ENCODE peak calls at places on chromosomes 11 and 22, in eight cellular contexts. Z is GM13977; D is stimulated activated CD4-positive, alpha-beta T cell treated with anti-CD3 and anti-CD28 coated beads, Interleukin-4, amount 100 ng/mL, for 24 hours; Q is T-helper 17 cell; J is AG04450; X is A172; H is AG09319; M is HFF-Myc. W is an unnamed sample.

GRCh38 chr11:63510360-63511130 is 4.7 kb downstream of the LGALS12 start:
- DNase-seq in Z (no peak), D (no peak), Q (no peak), H (peak), X (peak), M (no peak), J (no peak), W (no peak)

GRCh38 chr22:30816413-30816812 is 121.7 kb downstream of the OSBP2 start:
- DNase-seq in H (no peak), Z (no peak), M (no peak), D (no peak), X (no peak), J (no peak), Q (no peak), W (no peak)

GRCh38 chr22:42300286-42301071 is 30.0 kb upstream of the TCF20 start:
- DNase-seq in Q (peak), J (no peak), H (no peak), D (peak), M (no peak), X (no peak), Z (peak), W (no peak)

GRCh38 chr11:11416502-11416901 is 63.5 kb upstream of the CSNK2A3 start:
- DNase-seq in H (no peak), J (no peak), Z (no peak), X (peak), Q (no peak), M (no peak), D (no peak), W (no peak)

GRCh38 chr11:11747570-11747969 is 94.2 kb upstream of the USP47 start:
- DNase-seq in X (no peak), Z (no peak), J (no peak), M (no peak), Q (no peak), H (no peak), D (no peak), W (no peak)

GRCh38 chr11:7160814-7161489 is 72.2 kb downstream of the RBMXL2 start:
- DNase-seq in Q (no peak), D (no peak), X (no peak), J (no peak), M (no peak), H (no peak), Z (no peak), W (no peak)

GRCh38 chr22:42977574-42977973 is 37.4 kb downstream of the PACSIN2 start:
- DNase-seq in X (no peak), M (no peak), J (no peak), Q (no peak), H (no peak), Z (no peak), D (no peak), W (no peak)

GRCh38 chr11:440065-441042 is 1.5 kb downstream of the ANO9 start:
- DNase-seq in X (no peak), J (no peak), M (no peak), Z (no peak), D (no peak), H (no peak), Q (no peak), W (no peak)

GRCh38 chr11:58508814-58509213 is 909 bp upstream of the OR5B21 start:
- DNase-seq in X (no peak), D (no peak), J (no peak), H (no peak), M (no peak), Z (no peak), Q (no peak), W (no peak)

GRCh38 chr11:73194593-73194992 is 23.5 kb upstream of the P2RY2 start:
- DNase-seq in X (peak), M (no peak), H (no peak), D (no peak), J (no peak), Q (no peak), Z (no peak), W (no peak)

GRCh38 chr22:34015642-34016041 is 95.4 kb upstream of the LARGE1 start:
- DNase-seq in H (no peak), J (no peak), D (no peak), M (no peak), Z (no peak), X (no peak), Q (no peak), W (no peak)

GRCh38 chr11:112318193-112318592 is 57.5 kb upstream of the PLET1 start:
- DNase-seq in Z (no peak), M (peak), H (peak), Q (no peak), X (peak), D (no peak), J (peak), W (no peak)

GRCh38 chr22:48753752-48754517 is 1073.7 kb downstream of the BRD1 start:
- DNase-seq in Q (no peak), J (no peak), M (no peak), Z (no peak), D (peak), H (no peak), X (no peak), W (peak)

GRCh38 chr11:73399159-73400090 is 23.2 kb downstream of the RELT start:
- DNase-seq in D (no peak), M (no peak), Z (no peak), Q (no peak), J (no peak), H (no peak), X (no peak), W (no peak)

GRCh38 chr11:26231252-26231661 is 100.7 kb upstream of the ANO3 start:
- DNase-seq in D (no peak), Q (no peak), X (peak), H (no peak), J (peak), Z (no peak), M (peak), W (no peak)

GRCh38 chr11:132632641-132633124 is 899.6 kb downstream of the OPCML start:
- DNase-seq in X (peak), M (peak), D (no peak), J (peak), Q (no peak), H (peak), Z (no peak), W (no peak)

GRCh38 chr22:27115816-27116256 is 458.4 kb downstream of the MIAT start:
- DNase-seq in M (no peak), J (no peak), Q (no peak), Z (no peak), X (peak), D (no peak), H (no peak), W (no peak)

GRCh38 chr11:2891291-2891690 is 5.7 kb upstream of the CDKN1C start:
- DNase-seq in D (no peak), M (no peak), J (no peak), Z (no peak), H (no peak), X (no peak), Q (no peak), W (no peak)

GRCh38 chr11:44652901-44653644 is 73.7 kb upstream of the TSPAN18 start:
- DNase-seq in Q (no peak), X (no peak), M (no peak), D (no peak), H (no peak), Z (no peak), J (no peak), W (no peak)

GRCh38 chr11:77252555-77253270 is 48.8 kb downstream of the GDPD4 start:
- DNase-seq in X (no peak), M (no peak), H (no peak), J (no peak), D (no peak), Q (no peak), Z (no peak), W (no peak)

GRCh38 chr11:124233376-124233775 is 7.5 kb upstream of the OR8G1 start:
- DNase-seq in Z (no peak), J (no peak), Q (no peak), M (no peak), D (no peak), X (no peak), H (no peak), W (no peak)

GRCh38 chr11:122071680-122072321 is 44.2 kb downstream of the BLID start:
- DNase-seq in J (no peak), D (no peak), Q (no peak), X (no peak), M (no peak), H (no peak), Z (no peak), W (no peak)

GRCh38 chr11:97865424-97866012 is 1155.2 kb upstream of the CNTN5 start:
- DNase-seq in Z (no peak), J (no peak), M (no peak), Q (no peak), X (no peak), H (no peak), D (no peak), W (no peak)

GRCh38 chr11:128694618-128695481 is 978 bp downstream of the FLI1 start:
- DNase-seq in X (no peak), H (no peak), Z (peak), J (no peak), Q (no peak), M (no peak), D (peak), W (peak)

GRCh38 chr11:12278766-12279671 is 98.4 kb upstream of the PARVA start:
- DNase-seq in D (no peak), J (no peak), Z (no peak), X (no peak), M (no peak), H (no peak), Q (no peak), W (no peak)